ENCODE peak calls at places on chromosomes 3 and 15, in nine cellular contexts. L is neural progenitor cell, A is mucosa of descending colon, R is ovary, T is IMR-90, X is brain microvascular endothelial cell, P is esophagus squamous epithelium, B is suprapubic skin, H is pancreas. Z is an unnamed sample.

GRCh38 chr3:15051531-15051930 is 13.6 kb downstream of the MRPS25 start:
- DNase-seq in B (no peak), X (peak; percentile 42), T (peak; percentile 20), P (no peak), L (peak; percentile 63), H (peak; percentile 36), A (no peak), R (no peak), Z (peak; percentile 40)

GRCh38 chr3:174667386-174667785 is 191.7 kb upstream of the NAALADL2 start:
- DNase-seq in L (no peak), H (no peak), A (no peak), P (no peak), R (no peak), X (no peak), B (no peak), T (no peak), Z (no peak)

GRCh38 chr3:45210308-45211038 is 15.6 kb downstream of the TMEM158 start:
- DNase-seq in P (no peak), X (peak; percentile 58), T (peak; percentile 80), A (peak; percentile 86), H (peak; percentile 88), B (peak; percentile 92), R (peak; percentile 53), L (peak; percentile 87), Z (peak; percentile 41)

GRCh38 chr3:119542168-119542767 is 17.1 kb downstream of the CD80 start:
- DNase-seq in X (no peak), R (no peak), T (no peak), H (no peak), A (no peak), P (no peak), L (no peak), B (no peak), Z (no peak)

GRCh38 chr15:100083572-100083971 is 258.2 kb downstream of the ADAMTS17 start:
- DNase-seq in X (no peak), A (no peak), T (no peak), R (no peak), L (no peak), H (peak; percentile 74), B (no peak), P (no peak), Z (no peak)

GRCh38 chr15:36251450-36251849 is 328.0 kb upstream of the CDIN1 start:
- DNase-seq in P (no peak), A (no peak), T (no peak), X (no peak), R (no peak), L (no peak), B (no peak), H (no peak), Z (no peak)

GRCh38 chr3:185645596-185646381 is 59.7 kb downstream of the SENP2 start:
- DNase-seq in X (peak; percentile 75), R (no peak), L (peak; percentile 48), B (peak; percentile 62), H (no peak), P (no peak), A (no peak), T (no peak), Z (no peak)

GRCh38 chr15:70829366-70830166 is 24.4 kb downstream of the LARP6 start:
- DNase-seq in X (no peak), H (peak; percentile 26), T (peak; percentile 22), P (no peak), L (no peak), B (no peak), A (no peak), R (no peak), Z (no peak)

GRCh38 chr3:107822308-107822707 is 268.5 kb downstream of the CD47 start:
- DNase-seq in A (no peak), X (no peak), B (no peak), T (no peak), L (no peak), H (no peak), P (no peak), R (no peak), Z (no peak)
- H3K36me3 ChIP-seq in A (no peaks in the 10 kb centered on the region), X (no peaks in the 10 kb centered on the region), B (no peaks in the 10 kb centered on the region), T (no peaks in the 10 kb centered on the region), L (no peaks in the 10 kb centered on the region), H (no peaks in the 10 kb centered on the region), P (no peaks in the 10 kb centered on the region), R (no peaks in the 10 kb centered on the region), Z (no peaks in the 10 kb centered on the region)

DNA sequence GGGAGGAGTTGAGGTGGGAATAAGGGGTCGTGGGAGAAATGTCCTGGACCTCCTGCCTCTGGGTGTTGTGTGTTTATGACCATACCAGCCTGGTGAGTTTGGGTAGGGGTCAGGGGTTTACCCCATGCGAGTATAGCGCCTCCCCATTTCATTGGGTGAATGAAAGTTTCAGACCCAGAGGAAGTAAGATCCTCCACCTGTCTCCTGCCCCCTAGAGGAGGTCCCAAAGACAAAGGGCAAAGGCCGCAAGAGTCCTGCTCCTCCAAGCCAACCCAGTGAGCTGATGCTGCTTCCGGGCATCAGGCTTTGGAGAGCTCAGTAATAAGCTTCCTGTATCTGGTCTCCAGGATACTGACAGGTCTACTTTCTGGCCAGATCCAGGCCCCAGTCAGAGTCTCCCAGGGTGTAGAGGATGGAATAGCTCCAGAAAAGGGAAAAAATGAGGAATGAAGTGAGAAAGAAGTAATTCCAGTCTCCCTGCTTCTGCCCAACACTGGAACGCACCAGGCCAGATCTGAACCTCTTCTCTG is 6.4 kb upstream of the TBC1D21 start:
- DNase-seq in A (no peak), L (peak; percentile 60), X (no peak), H (no peak), R (no peak), B (no peak), P (no peak), T (no peak), Z (no peak)
- TF ChIP-seq CTCF in A (no peak), L (peak; percentile 51), X (no peak), H (no peak), R (no peak), B (no peak), P (no peak), T (no peak), Z (peak; percentile 21)

DNA sequence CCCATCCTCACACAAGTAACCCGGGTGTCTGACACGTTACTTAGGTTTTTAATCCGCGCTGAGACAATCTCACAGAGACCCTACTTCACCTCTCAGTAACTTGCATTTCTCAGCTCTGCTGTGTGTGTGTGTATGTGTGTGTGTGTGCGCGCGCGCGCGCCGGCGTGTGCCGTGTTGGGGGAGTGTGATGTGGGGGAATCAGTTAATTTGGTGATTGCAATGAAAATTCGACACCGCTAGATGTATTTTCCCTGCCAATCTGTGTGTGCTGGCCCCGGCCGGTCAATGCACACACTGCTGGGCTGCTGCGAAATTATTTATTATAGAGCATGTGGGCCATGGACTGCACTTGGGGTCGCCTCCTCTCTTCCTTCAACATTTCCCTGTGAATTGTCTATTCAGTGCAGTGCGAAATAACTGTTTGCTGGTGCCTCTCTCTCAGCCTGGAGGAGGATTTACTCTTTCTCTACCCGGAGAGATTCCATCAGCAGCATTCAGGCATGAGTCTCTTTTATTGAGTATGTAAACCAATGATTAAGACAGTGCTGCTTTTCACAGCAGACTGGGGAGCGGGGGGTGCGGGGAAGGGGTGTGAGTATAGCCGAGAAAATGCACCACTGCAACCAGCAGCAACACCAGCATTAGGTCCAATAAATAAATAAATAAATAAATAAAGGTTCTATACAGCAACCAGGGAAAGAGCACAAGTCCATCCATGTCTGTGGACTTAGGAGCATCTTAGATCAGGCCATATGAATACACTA is 2.9 kb downstream of the CADM2 start:
- DNase-seq in T (no peak), P (no peak), R (no peak), A (no peak), X (no peak), B (no peak), L (peak; percentile 60), H (no peak), Z (no peak)
- H3K4me3 ChIP-seq in T (no peak overlapping the region), P (no peak overlapping the region), R (no peak overlapping the region), A (no peak overlapping the region), X (no peak overlapping the region), B (no peak overlapping the region), L (peak overlapping the region; percentile 82), H (no peak overlapping the region), Z (no peak overlapping the region)

DNA sequence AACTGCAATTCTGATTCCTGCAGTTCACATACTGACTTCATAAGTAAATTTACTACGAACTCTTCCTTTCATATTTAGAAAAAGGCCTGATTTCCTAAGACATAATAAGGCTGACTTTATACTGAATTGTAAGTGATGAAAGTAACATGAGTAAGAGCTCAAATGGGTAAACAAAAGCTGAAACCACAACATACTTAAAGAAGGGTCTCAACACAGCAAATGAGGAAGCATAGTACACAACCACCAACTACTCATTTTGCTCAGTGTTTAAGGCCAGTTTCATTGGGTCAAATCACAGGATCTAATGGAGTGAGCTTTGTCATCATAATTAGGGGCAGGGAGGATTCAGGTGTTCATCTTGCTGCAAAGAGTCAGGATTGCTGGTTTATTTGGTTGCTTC is 81.4 kb downstream of the SETD2 start:
- DNase-seq in H (no peak), T (peak; percentile 89), B (no peak), L (no peak), R (no peak), X (no peak), P (no peak), A (no peak), Z (peak; percentile 37)
- H3K36me3 ChIP-seq in H (peaks cover 4% of the 10 kb centered on the region), T (peaks cover 19% of the 10 kb centered on the region), B (peaks cover 67% of the 10 kb centered on the region), L (peaks cover 20% of the 10 kb centered on the region), R (no peaks in the 10 kb centered on the region), X (peaks cover 19% of the 10 kb centered on the region), P (peaks cover 97% of the 10 kb centered on the region), A (no peaks in the 10 kb centered on the region), Z (peaks cover 10% of the 10 kb centered on the region)